ENCODE peak calls at places on chromosomes 6 and 20, in four cellular contexts. K is nephron progenitor cell, M is stomach, F is GM13976. J is an unnamed sample.

GRCh38 chr6:111606620-111607115 is 990 bp upstream of the TRAF3IP2 start:
- DNase-seq in K (no peak), M (no peak), F (no peak), J (no peak)

GRCh38 chr20:13455713-13456112 is 183.0 kb downstream of the TASP1 start:
- DNase-seq in M (no peak), K (no peak), F (no peak), J (no peak)

GRCh38 chr20:11549172-11550117 is 368.2 kb upstream of the BTBD3 start:
- DNase-seq in M (no peak), K (no peak), F (no peak), J (no peak)

GRCh38 chr6:151379933-151380847 is 11.2 kb downstream of the ZBTB2 start:
- DNase-seq in M (no peak), K (no peak), F (peak; percentile 45), J (no peak)

GRCh38 chr6:12150812-12151432 is 138.8 kb downstream of the HIVEP1 start:
- DNase-seq in M (no peak), F (no peak), K (peak; percentile 46), J (no peak)

GRCh38 chr6:27777614-27778355 is 134.4 kb downstream of the OR2B2 start:
- DNase-seq in K (no peak), M (no peak), F (no peak), J (no peak)

GRCh38 chr20:23100021-23100753 is 14.1 kb upstream of the CD93 start:
- DNase-seq in K (no peak), M (no peak), F (no peak), J (no peak)

GRCh38 chr6:53023323-53023722 is 28.2 kb upstream of the GSTA4 start:
- DNase-seq in K (no peak), F (no peak), M (peak; percentile 28), J (no peak)

GRCh38 chr20:34907616-34908469 is 31.4 kb downstream of the ACSS2 start:
- DNase-seq in K (no peak), F (no peak), M (peak; percentile 76), J (no peak)

GRCh38 chr6:110363748-110364147 is 5.6 kb upstream of the METTL24 start:
- DNase-seq in F (no peak), K (no peak), M (no peak), J (no peak)

GRCh38 chr6:148885920-148886845 is 139.4 kb downstream of the UST start:
- DNase-seq in F (no peak), K (no peak), M (no peak), J (no peak)

GRCh38 chr6:32148289-32148688 is 3.5 kb downstream of the PRRT1 start:
- DNase-seq in M (no peak), K (no peak), F (no peak), J (no peak)

GRCh38 chr6:5175195-5175594 is 85.6 kb downstream of the LYRM4 start:
- DNase-seq in F (no peak), M (no peak), K (peak; percentile 47), J (no peak)
- TF ChIP-seq CTCF in F (peak; percentile 59), M (no peak), K (peak; percentile 49), J (peak; percentile 62)

GRCh38 chr20:63538204-63539091 is 1.3 kb upstream of the PTK6 start:
- DNase-seq in K (no peak), M (peak; percentile 96), F (peak; percentile 74), J (no peak)
- TF ChIP-seq CTCF in K (no peak), M (no peak), F (peak; percentile 7), J (peak; percentile 72)

GRCh38 chr6:145042559-145042958 is 692.8 kb downstream of the EPM2A start:
- DNase-seq in M (no peak), F (no peak), K (no peak), J (no peak)
- TF ChIP-seq CTCF in M (no peak), F (no peak), K (no peak), J (peak; percentile 28)

DNA sequence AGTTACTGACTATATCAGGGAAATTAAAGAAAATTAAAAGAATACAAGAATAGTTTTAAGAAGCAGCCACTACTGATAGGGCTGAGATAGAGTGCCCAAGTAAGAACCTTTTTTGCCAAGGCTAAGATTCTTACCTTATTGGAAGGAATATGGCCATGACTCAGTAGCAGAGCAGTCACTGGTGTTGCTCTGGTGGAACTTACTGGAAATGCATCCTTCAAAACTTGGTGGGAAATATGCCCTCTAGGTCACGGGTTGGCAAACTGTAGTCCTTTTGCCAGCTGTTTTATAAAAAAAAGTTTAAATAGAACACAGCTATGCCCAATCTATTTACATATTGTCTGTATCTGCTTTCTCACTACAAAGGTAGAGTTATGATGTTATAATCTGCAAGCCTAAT is 6.0 kb downstream of the HSF2 start:
- DNase-seq in F (no peak), K (no peak), M (no peak), J (no peak)
- TF ChIP-seq CTCF in F (no peak), K (no peak), M (no peak), J (peak; percentile 28)